ENCODE peak calls at places on chromosome 18, in ten cellular contexts. O, T, G, S, H, Z, U, B, X and M are unnamed samples.

GRCh38 chr18:72986103-72986502 is 118.3 kb upstream of the NETO1 start:
- ATAC-seq in O (no peak), T (no peak), G (no peak), S (no peak), H (no peak), Z (peak), U (no peak), B (no peak), X (no peak), M (no peak)

GRCh38 chr18:76911440-76911839 is 89.1 kb downstream of the ZNF236 start:
- ATAC-seq in O (no peak), T (no peak), G (no peak), S (no peak), H (no peak), Z (no peak), U (no peak), B (no peak), X (no peak), M (no peak)

GRCh38 chr18:3886575-3887322 is 436.8 kb downstream of the TGIF1 start:
- ATAC-seq in O (no peak), T (no peak), G (peak), S (no peak), H (no peak), Z (no peak), U (peak), B (no peak), X (peak), M (no peak)

GRCh38 chr18:26734760-26735159 is 130.7 kb downstream of the AQP4 start:
- ATAC-seq in O (no peak), T (no peak), G (no peak), S (no peak), H (no peak), Z (no peak), U (no peak), B (no peak), X (no peak), M (no peak)

GRCh38 chr18:28007841-28008240 is 169.1 kb downstream of the CDH2 start:
- ATAC-seq in O (no peak), T (no peak), G (no peak), S (no peak), H (no peak), Z (no peak), U (no peak), B (no peak), X (no peak), M (no peak)

GRCh38 chr18:26813043-26813442 is 52.5 kb downstream of the AQP4 start:
- ATAC-seq in O (peak), T (no peak), G (peak), S (peak), H (no peak), Z (peak), U (peak), B (peak), X (peak), M (peak)

GRCh38 chr18:35672897-35673296 is 91.4 kb downstream of the GALNT1 start:
- ATAC-seq in O (no peak), T (no peak), G (no peak), S (no peak), H (no peak), Z (peak), U (no peak), B (no peak), X (no peak), M (no peak)

GRCh38 chr18:34632323-34632722 is 77.8 kb upstream of the DTNA start:
- ATAC-seq in O (no peak), T (no peak), G (no peak), S (no peak), H (no peak), Z (no peak), U (no peak), B (no peak), X (no peak), M (no peak)

GRCh38 chr18:32884543-32884942 is 111.7 kb upstream of the KLHL14 start:
- ATAC-seq in O (no peak), T (peak), G (no peak), S (no peak), H (no peak), Z (no peak), U (no peak), B (no peak), X (no peak), M (no peak)

GRCh38 chr18:38759457-38759856 is 1193.9 kb upstream of the CELF4 start:
- ATAC-seq in O (no peak), T (no peak), G (no peak), S (no peak), H (no peak), Z (peak), U (no peak), B (no peak), X (no peak), M (no peak)

GRCh38 chr18:64055019-64055418 is 85.1 kb downstream of the SERPINB8 start:
- ATAC-seq in O (no peak), T (no peak), G (no peak), S (no peak), H (no peak), Z (no peak), U (no peak), B (no peak), X (no peak), M (no peak)

GRCh38 chr18:13175754-13176210 is 42.8 kb upstream of the LDLRAD4 start:
- ATAC-seq in O (no peak), T (no peak), G (peak), S (no peak), H (no peak), Z (no peak), U (no peak), B (no peak), X (no peak), M (no peak)

GRCh38 chr18:61635901-61636528 is 256.8 kb downstream of the RNF152 start:
- ATAC-seq in O (peak), T (no peak), G (peak), S (no peak), H (peak), Z (peak), U (peak), B (peak), X (peak), M (peak)

GRCh38 chr18:7812431-7813063 is 245.4 kb downstream of the PTPRM start:
- ATAC-seq in O (peak), T (no peak), G (no peak), S (no peak), H (no peak), Z (peak), U (peak), B (peak), X (peak), M (peak)

GRCh38 chr18:36315736-36316135 is 18.2 kb downstream of the FHOD3 start:
- ATAC-seq in O (no peak), T (no peak), G (no peak), S (peak), H (no peak), Z (peak), U (no peak), B (no peak), X (no peak), M (no peak)

GRCh38 chr18:9907867-9908266 is 5.9 kb upstream of the VAPA start:
- ATAC-seq in O (no peak), T (no peak), G (no peak), S (no peak), H (no peak), Z (no peak), U (no peak), B (no peak), X (no peak), M (no peak)

GRCh38 chr18:38174173-38174572 is 608.6 kb upstream of the CELF4 start:
- ATAC-seq in O (no peak), T (no peak), G (no peak), S (no peak), H (no peak), Z (no peak), U (no peak), B (no peak), X (no peak), M (no peak)

DNA sequence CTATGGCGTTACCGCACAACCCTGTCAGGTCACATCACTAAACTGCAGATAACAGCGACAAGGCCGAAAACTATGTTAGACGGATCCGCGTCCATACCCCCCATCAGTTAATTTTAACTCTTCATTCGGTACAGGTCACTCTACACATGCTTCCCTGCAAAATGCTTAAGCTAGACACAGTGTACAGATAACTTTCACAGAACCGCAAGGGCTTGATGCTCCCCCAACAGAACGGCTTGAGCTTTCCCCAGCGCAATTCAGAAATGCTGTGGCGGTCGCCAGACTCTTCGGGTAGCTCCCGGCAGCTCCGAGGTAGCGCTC is 283 bp upstream of the RBBP8 start:
- ATAC-seq in O (peak), T (no peak), G (peak), S (peak), H (no peak), Z (peak), U (peak), B (peak), X (peak), M (peak)
- H3K27ac ChIP-seq in O (peak), T (peak), G (peak), S (peak), H (peak), Z (peak), U (peak), B (peak), X (peak), M (peak)

DNA sequence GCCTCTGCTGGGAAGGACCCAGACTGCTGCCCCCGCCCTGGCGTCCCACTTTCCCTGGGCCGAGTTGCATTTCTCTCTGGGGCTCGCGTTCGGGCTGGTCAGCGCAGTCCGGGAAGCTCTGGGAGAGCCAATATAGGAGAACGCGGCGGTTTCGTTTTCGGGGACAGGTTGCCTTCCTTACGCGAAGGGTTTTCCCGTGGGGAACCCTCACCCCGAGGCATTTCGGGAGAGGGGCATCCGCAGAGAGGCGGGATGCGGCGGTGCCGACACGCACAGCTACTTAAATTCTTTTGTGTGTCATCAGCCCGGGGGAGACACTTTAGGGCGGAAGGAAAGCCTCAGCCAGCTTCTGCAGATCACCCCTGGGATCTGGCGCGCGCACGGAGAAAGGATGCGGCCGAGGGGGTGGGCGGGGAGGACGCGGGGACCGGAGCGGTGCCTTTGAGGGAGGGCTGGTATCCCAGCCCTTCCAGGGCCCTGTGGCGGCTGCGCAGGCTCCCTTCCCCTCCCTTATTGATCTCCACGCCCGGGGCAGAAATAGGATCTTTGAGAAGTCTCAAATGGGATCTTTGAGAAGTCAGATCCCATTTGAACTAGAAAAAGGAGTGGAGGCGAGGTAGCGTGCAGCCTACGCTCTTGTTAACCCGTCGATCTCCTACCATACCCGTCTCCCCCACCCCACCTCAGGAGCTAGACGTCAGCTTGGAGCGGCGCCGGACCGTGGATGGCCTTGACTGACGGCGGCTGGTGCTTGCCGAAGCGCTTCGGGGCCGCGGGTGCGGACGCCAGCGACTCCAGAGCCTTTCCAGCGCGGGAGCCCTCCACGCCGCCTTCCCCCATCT is 1.3 kb downstream of the GATA6 start:
- ATAC-seq in O (no peak), T (no peak), G (peak), S (peak), H (no peak), Z (peak), U (no peak), B (peak), X (peak), M (peak)
- H3K27ac ChIP-seq in O (peak), T (no peak), G (peak), S (no peak), H (no peak), Z (peak), U (peak), B (peak), X (peak), M (peak)

DNA sequence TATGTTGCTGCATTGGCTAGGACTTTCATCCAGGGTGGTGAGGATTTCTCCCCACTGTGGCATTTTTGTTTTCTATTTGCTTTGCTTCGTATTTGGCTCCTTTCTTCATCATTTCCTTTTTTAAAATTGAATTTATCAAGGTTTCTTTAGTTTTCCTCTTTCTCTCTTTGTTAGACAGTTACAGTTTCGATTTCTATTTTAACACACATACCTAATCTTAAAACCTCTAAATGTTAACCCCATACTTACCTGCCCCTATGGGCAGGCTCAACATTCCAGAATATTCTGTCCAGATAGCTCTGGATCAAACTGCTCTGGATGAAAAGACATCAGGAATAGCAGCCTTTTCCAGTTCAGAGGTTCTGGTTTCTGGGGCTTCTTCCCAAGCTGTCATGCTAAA is 49.2 kb downstream of the DIPK1C start:
- ATAC-seq in O (no peak), T (no peak), G (no peak), S (no peak), H (no peak), Z (no peak), U (no peak), B (no peak), X (no peak), M (no peak)
- H3K27ac ChIP-seq in O (no peak), T (no peak), G (no peak), S (no peak), H (peak), Z (no peak), U (no peak), B (no peak), X (no peak), M (no peak)

DNA sequence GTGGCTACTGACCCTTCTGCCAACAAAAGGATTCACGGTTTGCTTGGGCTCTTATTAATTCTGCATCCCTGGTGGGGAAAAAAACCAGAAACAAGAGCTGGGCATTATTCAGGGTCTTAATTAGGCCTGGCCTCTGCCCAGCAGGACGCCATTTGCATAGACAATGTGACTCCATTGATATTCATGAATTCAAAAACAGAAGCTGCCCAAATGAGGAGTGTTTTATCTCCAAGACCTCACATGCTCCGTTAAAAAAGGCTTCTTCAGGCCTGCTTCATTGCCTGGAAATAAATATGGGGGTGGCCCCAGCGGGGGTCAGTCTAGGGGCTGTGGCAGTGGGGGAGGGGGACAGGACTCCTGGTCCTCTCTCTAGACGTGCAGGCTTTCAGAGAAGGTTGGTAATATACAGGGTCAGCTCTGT is 116.7 kb downstream of the ALPK2 start:
- ATAC-seq in O (no peak), T (no peak), G (no peak), S (no peak), H (no peak), Z (no peak), U (no peak), B (no peak), X (no peak), M (no peak)
- H3K27ac ChIP-seq in O (no peak), T (no peak), G (no peak), S (no peak), H (no peak), Z (no peak), U (no peak), B (no peak), X (no peak), M (no peak)

GRCh38 chr18:78982186-78982585 is 2.6 kb downstream of the SALL3 start:
- ATAC-seq in O (no peak), T (no peak), G (no peak), S (no peak), H (no peak), Z (no peak), U (no peak), B (no peak), X (no peak), M (no peak)
- H3K27ac ChIP-seq in O (no peak), T (no peak), G (no peak), S (no peak), H (no peak), Z (no peak), U (no peak), B (no peak), X (no peak), M (no peak)